ENCODE peak calls at places on chromosomes 3 and 15, in ten cellular contexts. M is fibroblast of mammary gland; U is progenitor cell of endocrine pancreas; N is iPS-NIHi11; F is osteocyte; R is mesendoderm; J is esophagus squamous epithelium; H is activated naive CD4-positive, alpha-beta T cell treated with anti-CD3 and anti-CD28 coated beads for 36 hours; D is activated effector memory CD4-positive, alpha-beta T cell treated with Interleukin-2 at 50 U/mL for 16 hours; I is breast epithelium. T is an unnamed sample.

GRCh38 chr15:78374436-78375393 is 34.6 kb downstream of the CRABP1 start:
- DNase-seq in D (no peak), R (no peak), N (no peak), I (peak), M (no peak), H (peak), J (no peak), F (no peak), U (no peak), T (no peak)

GRCh38 chr3:103052236-103052830 is 617.5 kb downstream of the ZPLD1 start:
- DNase-seq in H (no peak), D (no peak), J (no peak), N (no peak), M (no peak), F (no peak), I (peak), R (no peak), U (no peak), T (no peak)

GRCh38 chr3:31861839-31862238 is 119.2 kb downstream of the OSBPL10 start:
- DNase-seq in M (no peak), D (no peak), U (no peak), I (no peak), J (no peak), H (no peak), R (no peak), N (no peak), F (no peak), T (no peak)

GRCh38 chr3:168186293-168186983 is 90.7 kb upstream of the GOLIM4 start:
- DNase-seq in R (no peak), F (no peak), M (no peak), N (no peak), I (no peak), D (no peak), J (no peak), H (no peak), U (no peak), T (no peak)

GRCh38 chr3:156685198-156685597 is 10.8 kb downstream of the TIPARP start:
- DNase-seq in U (no peak), M (peak), F (no peak), N (no peak), D (no peak), J (no peak), I (no peak), R (peak), H (no peak), T (peak)

GRCh38 chr15:84659904-84660781 is 2.1 kb upstream of the NMB start:
- DNase-seq in M (no peak), R (no peak), H (no peak), D (no peak), I (no peak), J (no peak), U (no peak), N (peak), F (no peak), T (no peak)

GRCh38 chr3:57999423-58000115 is 8.7 kb upstream of the FLNB start:
- DNase-seq in R (no peak), D (no peak), J (no peak), N (no peak), U (no peak), I (no peak), M (no peak), F (no peak), H (no peak), T (no peak)

GRCh38 chr15:89419370-89419984 is 76.9 kb downstream of the RHCG start:
- DNase-seq in U (peak), F (no peak), M (peak), N (peak), I (no peak), R (peak), D (no peak), H (peak), J (no peak), T (peak)

GRCh38 chr3:33146791-33147445 is 33.1 kb downstream of the CRTAP start:
- DNase-seq in J (no peak), D (no peak), I (no peak), N (no peak), U (no peak), R (no peak), F (no peak), H (no peak), M (peak), T (no peak)

GRCh38 chr15:98776607-98777281 is 128.4 kb downstream of the IGF1R start:
- DNase-seq in D (no peak), U (peak), R (peak), J (no peak), I (peak), M (peak), N (peak), F (peak), H (peak), T (no peak)

GRCh38 chr3:183824761-183825379 is 507 bp downstream of the MAP6D1 start:
- DNase-seq in M (no peak), I (no peak), H (peak), J (no peak), R (peak), F (no peak), D (no peak), N (peak), U (peak), T (peak)

GRCh38 chr15:101773496-101774100 is 29.7 kb upstream of the OR4F6 start:
- DNase-seq in J (no peak), M (no peak), F (no peak), H (peak), N (peak), R (peak), U (no peak), D (no peak), I (no peak), T (peak)

GRCh38 chr3:27719306-27720003 is 2.7 kb downstream of the EOMES start:
- DNase-seq in J (no peak), F (no peak), H (no peak), U (no peak), N (no peak), I (no peak), M (no peak), R (peak), D (no peak), T (no peak)

GRCh38 chr3:99699841-99700240 is 61.4 kb downstream of the COL8A1 start:
- DNase-seq in J (no peak), U (no peak), F (no peak), M (peak), N (no peak), D (no peak), I (no peak), R (no peak), H (no peak), T (no peak)

GRCh38 chr3:119294889-119295769 is 946 bp downstream of the ARHGAP31 start:
- DNase-seq in M (peak), I (no peak), H (peak), R (peak), U (no peak), J (no peak), F (no peak), N (peak), D (peak), T (peak)

GRCh38 chr3:57583544-57583943 is 13.6 kb downstream of the ARF4 start:
- DNase-seq in H (no peak), M (no peak), F (no peak), N (no peak), J (no peak), R (no peak), I (no peak), U (no peak), D (no peak), T (no peak)

GRCh38 chr3:101635954-101636798 is 40.8 kb downstream of the ZBTB11 start:
- DNase-seq in M (peak), D (peak), F (peak), N (peak), U (peak), R (peak), H (peak), J (no peak), I (no peak), T (peak)

GRCh38 chr3:42012935-42013651 is 51.2 kb upstream of the ULK4 start:
- DNase-seq in F (peak), J (peak), I (no peak), R (peak), H (peak), U (peak), D (peak), M (peak), N (peak), T (peak)

GRCh38 chr3:47444103-47444502 is 31.6 kb downstream of the SCAP start:
- DNase-seq in R (no peak), U (no peak), I (peak), J (no peak), H (no peak), D (no peak), M (peak), F (no peak), N (no peak), T (no peak)

GRCh38 chr15:38611228-38611627 is 46.6 kb upstream of the RASGRP1 start:
- DNase-seq in I (no peak), N (no peak), H (peak), J (no peak), D (peak), M (no peak), F (no peak), U (no peak), R (no peak), T (no peak)

GRCh38 chr3:41746215-41746614 is 215.7 kb downstream of the ULK4 start:
- DNase-seq in N (no peak), I (no peak), J (no peak), U (no peak), D (no peak), H (no peak), M (no peak), R (no peak), F (no peak), T (no peak)

GRCh38 chr3:101574388-101575156 is 592 bp downstream of the PCNP start:
- DNase-seq in R (peak), U (no peak), D (no peak), F (no peak), M (peak), I (peak), J (no peak), H (peak), N (peak), T (peak)

GRCh38 chr3:188533612-188534357 is 379.8 kb downstream of the LPP start:
- DNase-seq in H (no peak), R (no peak), F (no peak), I (no peak), M (no peak), D (no peak), N (no peak), U (no peak), J (no peak), T (no peak)

GRCh38 chr15:58444658-58445332 is 13.0 kb downstream of the LIPC start:
- DNase-seq in D (no peak), M (peak), R (no peak), I (no peak), H (no peak), N (no peak), F (no peak), U (no peak), J (no peak), T (no peak)

GRCh38 chr3:37935290-37935668 is 55.3 kb upstream of the VILL start:
- DNase-seq in N (no peak), M (peak), F (no peak), I (no peak), J (no peak), U (no peak), H (no peak), R (no peak), D (no peak), T (no peak)

GRCh38 chr15:22979069-22979698 is 984 bp downstream of the CYFIP1 start:
- DNase-seq in D (peak), F (no peak), U (peak), J (no peak), M (peak), H (peak), R (peak), N (peak), I (no peak), T (peak)

GRCh38 chr3:162348912-162349311 is 852.3 kb downstream of the OTOL1 start:
- DNase-seq in M (no peak), D (no peak), J (no peak), I (no peak), N (no peak), U (no peak), R (no peak), F (no peak), H (no peak), T (no peak)

GRCh38 chr3:115513411-115513800 is 109.9 kb upstream of the GAP43 start:
- DNase-seq in D (no peak), J (no peak), N (no peak), R (peak), M (no peak), F (no peak), H (no peak), I (no peak), U (no peak), T (no peak)

GRCh38 chr15:39666671-39667070 is 85.8 kb downstream of the THBS1 start:
- DNase-seq in F (no peak), N (no peak), U (no peak), H (no peak), I (no peak), R (peak), J (no peak), M (no peak), D (no peak), T (peak)

GRCh38 chr3:11566916-11567315 is 76.8 kb downstream of the VGLL4 start:
- DNase-seq in U (no peak), N (peak), J (no peak), D (no peak), I (no peak), H (no peak), F (no peak), M (no peak), R (peak), T (peak)

T was measured in neural progenitor cell.